ENCODE peak calls at places on chromosomes 4 and X, in five cellular contexts. M is mesothelial cell of epicardium, Q is NAMALWA, I is Right ventricle myocardium inferior, R is RPMI7951. X is an unnamed sample.

GRCh38 chr4:78565971-78566372 is 14.4 kb downstream of the ANXA3 start:
- DNase-seq in R (peak), Q (no peak), M (no peak), I (no peak), X (peak)

GRCh38 chr4:186192068-186192751 is 843 bp downstream of the CYP4V2 start:
- DNase-seq in R (peak), Q (peak), I (no peak), M (no peak), X (no peak)

GRCh38 chr4:21470531-21470930 is 478.0 kb downstream of the KCNIP4 start:
- DNase-seq in Q (no peak), R (peak), M (no peak), I (no peak), X (no peak)

GRCh38 chrX:118963159-118963558 is 11.3 kb upstream of the LONRF3 start:
- DNase-seq in M (no peak), R (no peak), I (no peak), Q (no peak), X (no peak)

GRCh38 chrX:34560180-34560579 is 96.9 kb downstream of the TMEM47 start:
- DNase-seq in I (no peak), R (no peak), M (no peak), Q (no peak), X (no peak)

GRCh38 chr4:25031077-25031606 is 396 bp upstream of the LGI2 start:
- DNase-seq in R (peak), M (no peak), Q (no peak), I (peak), X (no peak)

GRCh38 chr4:160038560-160038959 is 935.7 kb downstream of the RAPGEF2 start:
- DNase-seq in I (no peak), M (no peak), R (no peak), Q (no peak), X (no peak)

GRCh38 chr4:16484711-16485110 is 258.4 kb upstream of the TAPT1 start:
- DNase-seq in Q (no peak), M (no peak), I (no peak), R (no peak), X (no peak)

GRCh38 chrX:104315555-104315954 is 60.8 kb upstream of the ESX1 start:
- DNase-seq in I (no peak), Q (no peak), M (no peak), R (peak), X (no peak)

GRCh38 chr4:143482753-143483362 is 30.6 kb upstream of the SMARCA5 start:
- DNase-seq in I (no peak), M (no peak), Q (peak), R (peak), X (no peak)

GRCh38 chr4:76035146-76035545 is 724 bp downstream of the CXCL11 start:
- DNase-seq in M (no peak), Q (peak), I (no peak), R (no peak), X (no peak)

GRCh38 chrX:25650216-25650615 is 487.9 kb upstream of the MAGEB18 start:
- DNase-seq in R (no peak), I (no peak), Q (no peak), M (no peak), X (no peak)

GRCh38 chrX:107710617-107711391 is 64.8 kb downstream of the TSC22D3 start:
- DNase-seq in R (peak), I (no peak), Q (peak), M (no peak), X (no peak)

GRCh38 chr4:82601242-82602015 is 39.6 kb upstream of the TMEM150C start:
- DNase-seq in I (no peak), R (no peak), M (no peak), Q (no peak), X (no peak)

GRCh38 chr4:57370691-57371090 is 260.5 kb upstream of the IGFBP7 start:
- DNase-seq in M (no peak), R (no peak), Q (no peak), I (no peak), X (no peak)

GRCh38 chr4:147247577-147247976 is 233.3 kb upstream of the EDNRA start:
- DNase-seq in I (no peak), M (no peak), Q (no peak), R (peak), X (no peak)

GRCh38 chr4:107034982-107035710 is 967 bp downstream of the DKK2 start:
- DNase-seq in Q (no peak), R (no peak), I (peak), M (no peak), X (no peak)

GRCh38 chr4:169976951-169977350 is 49.2 kb downstream of the MFAP3L start:
- DNase-seq in M (no peak), R (no peak), Q (no peak), I (no peak), X (no peak)

GRCh38 chrX:154051210-154051810 is 31.6 kb upstream of the IRAK1 start:
- DNase-seq in I (no peak), M (no peak), Q (peak), R (peak), X (no peak)

GRCh38 chrX:39988496-39988895 is 109.3 kb downstream of the BCOR start:
- DNase-seq in R (no peak), I (no peak), M (no peak), Q (no peak), X (no peak)

GRCh38 chr4:63620271-63620670 is 789.0 kb downstream of the TECRL start:
- DNase-seq in M (no peak), I (no peak), R (no peak), Q (no peak), X (no peak)

GRCh38 chr4:41882622-41883347 is 52.4 kb upstream of the TMEM33 start:
- DNase-seq in R (no peak), M (no peak), Q (peak), I (peak), X (no peak)

GRCh38 chr4:107600456-107600855 is 119.6 kb downstream of the PAPSS1 start:
- DNase-seq in M (no peak), I (no peak), Q (no peak), R (no peak), X (no peak)

GRCh38 chr4:169634975-169635374 is 14.6 kb downstream of the CLCN3 start:
- DNase-seq in R (no peak), Q (no peak), M (no peak), I (no peak), X (no peak)

GRCh38 chrX:13597928-13598327 is 28.5 kb downstream of the EGFL6 start:
- DNase-seq in Q (no peak), I (no peak), R (peak), M (no peak), X (no peak)

GRCh38 chr4:68948044-68948743 is 3.4 kb downstream of the UGT2A3 start:
- DNase-seq in M (no peak), R (no peak), I (no peak), Q (no peak), X (no peak)